ENCODE peak calls at places on chromosome 20, in four cellular contexts. E is K562, H is SK-N-SH, U is sigmoid colon. Z is an unnamed sample.

GRCh38 chr20:46757754-46758678 is 48.6 kb downstream of the SLC2A10 start:
- DNase-seq in E (peak), U (no peak), H (peak), Z (no peak)

GRCh38 chr20:38165966-38166706 is 1.1 kb upstream of the TGM2 start:
- DNase-seq in H (no peak), E (no peak), U (peak), Z (no peak)

GRCh38 chr20:58130574-58130973 is 97.9 kb downstream of the ANKRD60 start:
- DNase-seq in U (no peak), E (no peak), H (no peak), Z (peak)

GRCh38 chr20:37529968-37530600 is 2.4 kb upstream of the BLCAP start:
- DNase-seq in H (no peak), E (no peak), U (no peak), Z (no peak)

GRCh38 chr20:4076671-4077070 is 61.3 kb upstream of the RNF24 start:
- DNase-seq in E (no peak), U (no peak), H (no peak), Z (no peak)

GRCh38 chr20:18705490-18705889 is 108.1 kb upstream of the SCP2D1 start:
- DNase-seq in U (no peak), E (no peak), H (no peak), Z (no peak)

GRCh38 chr20:14992961-14993360 is 655.5 kb upstream of the FLRT3 start:
- DNase-seq in H (peak), U (no peak), E (no peak), Z (no peak)

GRCh38 chr20:62506791-62507190 is 31.0 kb upstream of the GATA5 start:
- DNase-seq in E (no peak), H (no peak), U (no peak), Z (no peak)

GRCh38 chr20:47405775-47406325 is 49.4 kb upstream of the ZMYND8 start:
- DNase-seq in H (no peak), U (no peak), E (no peak), Z (no peak)

GRCh38 chr20:57793421-57793820 is 83.6 kb upstream of the PMEPA1 start:
- DNase-seq in H (no peak), U (no peak), E (no peak), Z (no peak)

GRCh38 chr20:4195499-4195898 is 180.1 kb upstream of the RNF24 start:
- DNase-seq in H (peak), E (peak), U (no peak), Z (no peak)

GRCh38 chr20:7775072-7775471 is 165.2 kb downstream of the HAO1 start:
- DNase-seq in H (no peak), E (no peak), U (no peak), Z (no peak)

GRCh38 chr20:36274248-36274841 is 31.8 kb upstream of the DLGAP4 start:
- DNase-seq in E (no peak), H (peak), U (peak), Z (no peak)

DNA sequence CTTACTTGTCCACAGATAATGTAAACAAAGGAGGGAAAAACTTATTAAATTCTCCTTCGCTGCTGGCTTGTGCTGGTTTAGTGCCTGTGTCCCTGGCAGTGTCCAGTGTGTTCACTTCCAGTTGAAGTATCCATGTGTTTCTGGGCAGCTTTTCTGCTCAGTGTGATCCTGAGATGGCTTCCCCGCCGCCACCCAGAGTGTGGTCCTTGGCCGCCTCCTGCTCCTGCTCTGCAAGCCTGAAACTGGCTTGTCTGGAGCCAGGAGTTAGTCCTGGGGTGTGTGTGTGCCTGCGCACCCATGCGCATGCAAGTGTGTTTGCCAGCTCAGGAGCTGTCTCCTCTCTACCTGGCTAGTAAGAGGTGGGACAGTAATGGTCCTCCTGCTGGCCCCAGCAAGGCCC is 7.2 kb downstream of the BTBD3 start:
- DNase-seq in H (no peak), E (no peak), U (no peak), Z (no peak)
- TF ChIP-seq POLR2AphosphoS5 in H (no peak), E (no peak), U (no peak), Z (no peak)

DNA sequence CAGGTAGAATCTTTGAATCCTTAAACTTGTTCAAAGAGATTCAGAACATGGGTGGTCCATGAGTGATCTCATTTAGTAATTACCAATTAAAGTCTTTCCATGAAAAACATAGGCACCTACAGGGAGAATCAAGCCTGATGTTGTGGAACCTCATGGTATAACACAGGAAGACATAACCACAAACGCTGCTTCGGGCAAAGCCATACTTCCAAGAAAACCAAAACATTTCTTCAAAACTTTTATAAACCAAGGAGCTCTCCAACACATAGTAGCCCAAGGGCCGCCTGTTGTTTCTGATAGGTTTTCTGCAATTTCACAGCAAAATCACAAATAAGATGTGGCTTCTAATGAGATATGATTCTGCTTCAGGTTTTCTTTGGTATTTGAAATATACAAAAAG is 2.5 kb downstream of the CHD6 start:
- DNase-seq in E (no peak), U (no peak), H (no peak), Z (no peak)
- H3K27ac ChIP-seq in E (no peak), U (no peak), H (no peak), Z (no peak)

GRCh38 chr20:32357869-32358631 is at the start of gene ASXL1:
- DNase-seq in U (peak), H (peak), E (peak), Z (peak)

GRCh38 chr20:32360333-32360634 is 2.2 kb downstream of the ASXL1 start:
- DNase-seq in U (no peak), H (no peak), E (no peak), Z (no peak)

GRCh38 chr20:32358632-32358882 is 426 bp downstream of the ASXL1 start:
- DNase-seq in H (no peak), U (no peak), E (no peak), Z (no peak)

GRCh38 chr20:32359633-32360332 is 1.7 kb downstream of the ASXL1 start:
- DNase-seq in E (no peak), H (peak), U (no peak), Z (no peak)

GRCh38 chr20:32358883-32359632 is 927 bp downstream of the ASXL1 start:
- DNase-seq in U (peak), H (peak), E (peak), Z (no peak)
- TF ChIP-seq POLR2AphosphoS5 in U (peak), H (peak), E (peak), Z (peak)

DNA sequence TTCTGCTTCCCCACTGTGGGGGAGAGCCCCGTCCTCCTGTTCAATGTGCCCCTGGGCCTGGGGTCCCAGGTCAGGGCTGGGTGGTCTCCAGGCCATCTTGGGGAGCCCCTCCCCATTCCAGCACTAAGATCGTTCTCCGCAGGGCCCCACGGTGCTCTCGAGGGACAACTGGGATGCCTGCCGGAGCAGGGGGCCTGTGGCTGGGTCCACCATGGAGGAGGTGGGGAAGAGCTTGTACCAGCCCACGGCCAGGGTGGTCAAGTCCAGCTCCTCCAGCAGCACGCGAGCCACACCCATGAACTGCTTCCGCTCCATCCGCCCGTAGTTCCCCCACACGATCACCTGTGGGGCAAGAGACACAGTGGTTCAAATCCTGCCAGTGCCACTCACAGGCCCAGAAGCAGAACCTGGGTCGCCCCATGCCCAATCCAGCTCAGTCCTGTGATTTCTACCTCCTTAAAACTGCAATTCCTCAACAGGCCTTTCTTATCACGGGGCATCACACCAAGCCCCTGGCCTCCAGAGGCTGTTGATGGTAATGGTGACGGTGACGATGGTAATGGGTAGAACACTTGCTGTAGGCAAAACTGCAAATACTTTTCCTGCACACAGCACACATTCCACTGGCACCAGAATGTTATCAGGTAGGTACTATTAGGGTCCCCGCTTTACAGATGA is 10.5 kb downstream of the KCNK15 start:
- DNase-seq in E (no peak), H (no peak), U (no peak), Z (no peak)
- H3K27ac ChIP-seq in E (no peak), H (no peak), U (no peak), Z (no peak)

DNA sequence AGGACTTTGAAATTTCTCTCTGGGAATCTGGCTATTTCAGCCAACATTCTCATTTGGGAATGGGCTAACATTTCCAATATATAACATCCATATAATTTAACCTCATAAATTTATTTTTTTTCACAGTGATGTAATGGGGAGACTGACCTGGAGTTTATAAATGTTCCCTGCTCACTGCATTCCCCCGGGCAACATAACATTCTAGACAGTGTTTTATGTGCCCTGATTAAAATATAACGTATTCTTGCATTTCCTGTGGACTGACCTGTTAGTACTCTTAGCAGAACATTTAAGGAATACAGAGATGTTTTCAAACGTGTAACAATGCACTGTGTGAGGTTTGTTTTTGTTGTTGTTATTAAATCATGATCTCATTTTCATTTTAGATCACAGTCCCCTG is 20.9 kb downstream of the TSHZ2 start:
- DNase-seq in H (no peak), U (no peak), E (no peak), Z (no peak)
- TF ChIP-seq POLR2AphosphoS5 in H (no peak), U (no peak), E (no peak), Z (no peak)

DNA sequence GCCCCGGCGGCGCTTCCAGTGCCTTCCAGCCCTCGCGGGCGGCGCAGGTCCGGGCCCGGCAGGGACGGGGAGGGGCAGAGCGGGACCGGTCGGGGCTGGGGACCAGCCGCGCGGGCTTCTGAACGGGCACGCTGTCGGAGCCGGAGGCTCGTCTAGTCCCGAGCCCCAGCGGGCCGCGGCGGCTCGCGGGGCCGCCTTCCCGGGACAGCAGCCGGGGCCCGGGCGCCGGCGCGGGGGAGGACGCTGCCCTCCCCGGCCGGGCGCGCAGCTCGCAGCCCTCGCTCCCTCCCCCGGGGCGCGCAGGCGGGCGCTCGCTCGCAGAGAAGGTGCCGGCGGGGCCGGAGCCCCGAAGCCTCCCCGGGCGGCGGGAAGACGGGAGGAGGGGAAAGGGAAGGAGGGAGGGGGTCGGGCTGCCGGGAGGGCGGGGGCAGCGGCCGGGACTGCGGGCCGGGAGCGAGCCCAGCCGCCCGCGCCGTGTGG is 696 bp upstream of the SIRPA start:
- DNase-seq in H (peak), E (peak), U (peak), Z (peak)
- H3K27ac ChIP-seq in H (peak), E (no peak), U (peak), Z (peak)

Z was measured in esophagus muscularis mucosa.